ENCODE peak calls at places on chromosome 19, in eight cellular contexts. G is NCI-H1105 treated with DMSO at 0.1 percent for 48 hours, Q is iPS DF 6.9, X is esophagus squamous epithelium, N is germinal center, M is HL-60, Y is lung, T is body of pancreas. H is an unnamed sample.

GRCh38 chr19:34305221-34306058 is 51.1 kb downstream of the GARRE1 start:
- DNase-seq in N (no peak), M (no peak), T (no peak), Y (no peak), G (no peak), Q (no peak), X (no peak), H (no peak)

GRCh38 chr19:49071860-49072547 is 495 bp downstream of the KCNA7 start:
- DNase-seq in M (no peak), T (no peak), N (peak; percentile 38), G (no peak), Y (no peak), Q (no peak), X (no peak), H (peak; percentile 72)

GRCh38 chr19:48806518-48806817 is 4.4 kb downstream of the BCAT2 start:
- DNase-seq in N (peak; percentile 76), T (no peak), G (no peak), Y (no peak), X (no peak), Q (no peak), M (no peak), H (no peak)

GRCh38 chr19:51166846-51167490 is 24.9 kb downstream of the SIGLEC7 start:
- DNase-seq in Y (peak; percentile 54), N (no peak), Q (no peak), M (peak; percentile 86), G (no peak), X (no peak), T (no peak), H (no peak)

GRCh38 chr19:55086730-55087541 is 11.3 kb downstream of the EPS8L1 start:
- DNase-seq in G (peak; percentile 90), Q (peak; percentile 94), X (no peak), Y (peak; percentile 96), T (peak; percentile 70), N (peak; percentile 84), M (no peak), H (peak; percentile 93)

GRCh38 chr19:18425515-18426415 is 6.6 kb downstream of the SSBP4 start:
- DNase-seq in M (no peak), G (no peak), T (no peak), N (no peak), Q (no peak), X (no peak), Y (no peak), H (peak; percentile 76)

GRCh38 chr19:55620410-55620809 is 4.0 kb downstream of the ZNF784 start:
- DNase-seq in G (no peak), T (no peak), Y (no peak), N (no peak), X (no peak), M (peak; percentile 96), Q (no peak), H (no peak)

GRCh38 chr19:800360-801029 is 3.2 kb downstream of the PTBP1 start:
- DNase-seq in G (no peak), X (no peak), N (no peak), Q (no peak), T (peak; percentile 68), M (no peak), Y (no peak), H (peak; percentile 68)

GRCh38 chr19:30070198-30070969 is 128.3 kb downstream of the URI1 start:
- DNase-seq in X (no peak), Q (no peak), N (no peak), T (peak; percentile 5), Y (no peak), M (no peak), G (no peak), H (no peak)

GRCh38 chr19:45558399-45558878 is 26.2 kb downstream of the OPA3 start:
- DNase-seq in M (peak; percentile 75), Q (peak; percentile 41), X (no peak), Y (peak; percentile 42), G (peak; percentile 13), N (peak; percentile 92), T (peak; percentile 53), H (peak; percentile 49)

GRCh38 chr19:13692096-13692495 is 72.2 kb upstream of the MRI1 start:
- DNase-seq in X (no peak), Y (no peak), Q (no peak), T (no peak), G (peak; percentile 61), N (no peak), M (no peak), H (no peak)

GRCh38 chr19:13036366-13036976 is 41.2 kb downstream of the NFIX start:
- DNase-seq in X (no peak), G (peak; percentile 93), Q (no peak), M (no peak), Y (peak; percentile 67), N (no peak), T (no peak), H (no peak)

GRCh38 chr19:8511573-8512101 is 2.3 kb downstream of the ZNF414 start:
- DNase-seq in G (no peak), Y (no peak), X (no peak), Q (no peak), M (no peak), N (no peak), T (no peak), H (peak; percentile 34)

GRCh38 chr19:2503521-2504109 is 27.7 kb downstream of the GADD45B start:
- DNase-seq in Q (no peak), Y (no peak), G (no peak), M (no peak), T (no peak), X (no peak), N (no peak), H (no peak)

GRCh38 chr19:19588546-19588945 is 29.9 kb downstream of the PBX4 start:
- DNase-seq in M (no peak), T (no peak), G (no peak), Q (no peak), N (no peak), Y (no peak), X (no peak), H (no peak)

GRCh38 chr19:15539638-15540037 is 31.3 kb downstream of the CYP4F22 start:
- DNase-seq in X (no peak), T (no peak), Q (no peak), N (no peak), M (no peak), G (no peak), Y (no peak), H (no peak)

GRCh38 chr19:10575011-10575716 is 6.4 kb upstream of the CDKN2D start:
- DNase-seq in M (no peak), X (no peak), T (no peak), Q (no peak), Y (no peak), N (no peak), G (no peak), H (no peak)

GRCh38 chr19:50669319-50670101 is 20.3 kb downstream of the C19orf81 start:
- DNase-seq in T (peak; percentile 43), Y (no peak), M (peak; percentile 26), N (peak; percentile 67), Q (no peak), X (no peak), G (peak; percentile 17), H (peak; percentile 62)

GRCh38 chr19:55670280-55671053 is 4.6 kb upstream of the EPN1 start:
- DNase-seq in Q (no peak), N (no peak), T (no peak), G (no peak), X (no peak), M (no peak), Y (no peak), H (no peak)

GRCh38 chr19:17671906-17672305 is 16.2 kb downstream of the UNC13A start:
- DNase-seq in Y (no peak), N (peak; percentile 29), G (no peak), Q (no peak), T (no peak), X (no peak), M (peak; percentile 18), H (peak; percentile 62)

GRCh38 chr19:18526316-18526715 is 4.4 kb upstream of the ELL start:
- DNase-seq in N (no peak), Y (no peak), T (no peak), Q (no peak), M (no peak), X (no peak), G (no peak), H (no peak)

GRCh38 chr19:6822311-6822670 is 49.8 kb downstream of the VAV1 start:
- DNase-seq in G (peak; percentile 67), Y (no peak), N (no peak), M (no peak), Q (no peak), X (no peak), T (no peak), H (no peak)

GRCh38 chr19:48169585-48169973 is 565 bp downstream of the LIG1 start:
- DNase-seq in G (peak; percentile 71), Q (no peak), X (peak; percentile 69), T (peak; percentile 89), M (peak; percentile 72), N (peak; percentile 95), Y (peak; percentile 89), H (peak; percentile 90)

GRCh38 chr19:4456566-4456842 is 1.1 kb downstream of the UBXN6 start:
- DNase-seq in X (no peak), Y (no peak), N (no peak), M (no peak), Q (no peak), G (peak; percentile 30), T (no peak), H (peak; percentile 63)

GRCh38 chr19:46232468-46232867 is 2.9 kb downstream of the IGFL1 start:
- DNase-seq in Y (no peak), M (no peak), Q (no peak), N (no peak), T (no peak), G (no peak), X (no peak), H (no peak)

GRCh38 chr19:15354557-15355296 is 22.4 kb upstream of the BRD4 start:
- DNase-seq in M (no peak), T (no peak), G (no peak), Y (no peak), Q (no peak), N (no peak), X (no peak), H (no peak)

GRCh38 chr19:15234525-15235130 is 2.4 kb upstream of the EPHX3 start:
- DNase-seq in N (no peak), G (no peak), Y (no peak), X (no peak), T (no peak), Q (no peak), M (no peak), H (no peak)

GRCh38 chr19:31574251-31574973 is 225.2 kb upstream of the TSHZ3 start:
- DNase-seq in G (peak; percentile 39), Q (peak; percentile 25), M (no peak), X (no peak), N (no peak), Y (no peak), T (no peak), H (no peak)

GRCh38 chr19:35329323-35329722 is 336 bp downstream of the CD22 start:
- DNase-seq in N (no peak), Q (no peak), G (no peak), Y (no peak), T (no peak), X (no peak), M (no peak), H (no peak)

GRCh38 chr19:58021541-58022282 is 12.1 kb upstream of the ZSCAN1 start:
- DNase-seq in Y (peak; percentile 37), T (peak; percentile 37), G (peak; percentile 54), X (no peak), N (peak; percentile 65), M (peak; percentile 40), Q (peak; percentile 87), H (peak; percentile 80)

GRCh38 chr19:48837081-48837524 is 812 bp upstream of the HSD17B14 start:
- DNase-seq in T (peak; percentile 31), N (peak; percentile 91), G (peak; percentile 91), Q (peak; percentile 90), X (no peak), M (peak; percentile 12), Y (peak; percentile 72), H (peak; percentile 84)

GRCh38 chr19:49911381-49912145 is 14.9 kb upstream of the IL4I1 start:
- DNase-seq in G (no peak), Q (no peak), N (no peak), X (no peak), M (peak; percentile 69), T (no peak), Y (no peak), H (no peak)

GRCh38 chr19:752652-753517 is 2.0 kb downstream of the MISP start:
- DNase-seq in N (no peak), M (peak; percentile 32), T (no peak), Y (peak; percentile 64), G (no peak), Q (no peak), X (no peak), H (no peak)

GRCh38 chr19:46366620-46367277 is 19.9 kb downstream of the PPP5C start:
- DNase-seq in X (no peak), M (no peak), Q (no peak), Y (no peak), N (no peak), T (no peak), G (no peak), H (no peak)

H was measured in testis.